ENCODE peak calls at places on chromosome 14, in six cellular contexts. One of them, this sample, is unnamed.

GRCh38 chr14:83255727-83256090 is 1722.1 kb upstream of the SEL1L start:
- DNase-seq in NCI-H524 treated with DMSO at 0.1 percent for 48 hours: no peak
- DNase-seq in stimulated activated CD4-positive, alpha-beta T cell treated with anti-CD3 and anti-CD28 coated beads, Interleukin-15, amount 100 ng/mL, for 24 hours: no peak
- DNase-seq in left lobe of liver: no peak
- DNase-seq in activated naive CD4-positive, alpha-beta T cell: no peak
- DNase-seq in mesendoderm: no peak
- DNase-seq in this sample: no peak

GRCh38 chr14:95300697-95301526 is 18.8 kb downstream of the CLMN start:
- DNase-seq in activated naive CD4-positive, alpha-beta T cell: no peak
- DNase-seq in NCI-H524 treated with DMSO at 0.1 percent for 48 hours: no peak
- DNase-seq in stimulated activated CD4-positive, alpha-beta T cell treated with anti-CD3 and anti-CD28 coated beads, Interleukin-15, amount 100 ng/mL, for 24 hours: no peak
- DNase-seq in left lobe of liver: peak
- DNase-seq in mesendoderm: no peak
- DNase-seq in this sample: no peak

GRCh38 chr14:38866461-38866860 is 236.6 kb downstream of the SEC23A start:
- DNase-seq in mesendoderm: no peak
- DNase-seq in activated naive CD4-positive, alpha-beta T cell: no peak
- DNase-seq in NCI-H524 treated with DMSO at 0.1 percent for 48 hours: no peak
- DNase-seq in stimulated activated CD4-positive, alpha-beta T cell treated with anti-CD3 and anti-CD28 coated beads, Interleukin-15, amount 100 ng/mL, for 24 hours: no peak
- DNase-seq in left lobe of liver: no peak
- DNase-seq in this sample: no peak

GRCh38 chr14:77153802-77154201 is 12.2 kb upstream of the ZDHHC22 start:
- DNase-seq in activated naive CD4-positive, alpha-beta T cell: no peak
- DNase-seq in stimulated activated CD4-positive, alpha-beta T cell treated with anti-CD3 and anti-CD28 coated beads, Interleukin-15, amount 100 ng/mL, for 24 hours: no peak
- DNase-seq in left lobe of liver: no peak
- DNase-seq in mesendoderm: no peak
- DNase-seq in NCI-H524 treated with DMSO at 0.1 percent for 48 hours: no peak
- DNase-seq in this sample: no peak

GRCh38 chr14:52153939-52154338 is 85.1 kb upstream of the NID2 start:
- DNase-seq in stimulated activated CD4-positive, alpha-beta T cell treated with anti-CD3 and anti-CD28 coated beads, Interleukin-15, amount 100 ng/mL, for 24 hours: no peak
- DNase-seq in activated naive CD4-positive, alpha-beta T cell: no peak
- DNase-seq in left lobe of liver: no peak
- DNase-seq in mesendoderm: no peak
- DNase-seq in NCI-H524 treated with DMSO at 0.1 percent for 48 hours: no peak
- DNase-seq in this sample: no peak

GRCh38 chr14:75247286-75247922 is 31.2 kb upstream of the FOS start:
- DNase-seq in activated naive CD4-positive, alpha-beta T cell: no peak
- DNase-seq in mesendoderm: no peak
- DNase-seq in stimulated activated CD4-positive, alpha-beta T cell treated with anti-CD3 and anti-CD28 coated beads, Interleukin-15, amount 100 ng/mL, for 24 hours: peak
- DNase-seq in NCI-H524 treated with DMSO at 0.1 percent for 48 hours: no peak
- DNase-seq in left lobe of liver: no peak
- DNase-seq in this sample: no peak

GRCh38 chr14:68994056-68994455 is 15.0 kb upstream of the ACTN1 start:
- DNase-seq in left lobe of liver: no peak
- DNase-seq in mesendoderm: no peak
- DNase-seq in activated naive CD4-positive, alpha-beta T cell: no peak
- DNase-seq in NCI-H524 treated with DMSO at 0.1 percent for 48 hours: no peak
- DNase-seq in stimulated activated CD4-positive, alpha-beta T cell treated with anti-CD3 and anti-CD28 coated beads, Interleukin-15, amount 100 ng/mL, for 24 hours: no peak
- DNase-seq in this sample: no peak

GRCh38 chr14:99568567-99569560 is 35.1 kb downstream of the CCDC85C start:
- DNase-seq in left lobe of liver: no peak
- DNase-seq in activated naive CD4-positive, alpha-beta T cell: no peak
- DNase-seq in stimulated activated CD4-positive, alpha-beta T cell treated with anti-CD3 and anti-CD28 coated beads, Interleukin-15, amount 100 ng/mL, for 24 hours: no peak
- DNase-seq in mesendoderm: no peak
- DNase-seq in NCI-H524 treated with DMSO at 0.1 percent for 48 hours: peak
- DNase-seq in this sample: no peak

GRCh38 chr14:101132051-101132541 is 228.6 kb upstream of the RTL1 start:
- DNase-seq in mesendoderm: no peak
- DNase-seq in left lobe of liver: peak
- DNase-seq in NCI-H524 treated with DMSO at 0.1 percent for 48 hours: no peak
- DNase-seq in activated naive CD4-positive, alpha-beta T cell: no peak
- DNase-seq in stimulated activated CD4-positive, alpha-beta T cell treated with anti-CD3 and anti-CD28 coated beads, Interleukin-15, amount 100 ng/mL, for 24 hours: no peak
- DNase-seq in this sample: peak

GRCh38 chr14:96748371-96748770 is 48.8 kb upstream of the VRK1 start:
- DNase-seq in activated naive CD4-positive, alpha-beta T cell: no peak
- DNase-seq in mesendoderm: no peak
- DNase-seq in left lobe of liver: no peak
- DNase-seq in stimulated activated CD4-positive, alpha-beta T cell treated with anti-CD3 and anti-CD28 coated beads, Interleukin-15, amount 100 ng/mL, for 24 hours: no peak
- DNase-seq in NCI-H524 treated with DMSO at 0.1 percent for 48 hours: peak
- DNase-seq in this sample: no peak

GRCh38 chr14:77931441-77931840 is 131.5 kb downstream of the ADCK1 start:
- DNase-seq in activated naive CD4-positive, alpha-beta T cell: no peak
- DNase-seq in left lobe of liver: no peak
- DNase-seq in stimulated activated CD4-positive, alpha-beta T cell treated with anti-CD3 and anti-CD28 coated beads, Interleukin-15, amount 100 ng/mL, for 24 hours: no peak
- DNase-seq in mesendoderm: no peak
- DNase-seq in NCI-H524 treated with DMSO at 0.1 percent for 48 hours: no peak
- DNase-seq in this sample: no peak

GRCh38 chr14:95346820-95347219 is 27.1 kb upstream of the CLMN start:
- DNase-seq in NCI-H524 treated with DMSO at 0.1 percent for 48 hours: no peak
- DNase-seq in mesendoderm: peak
- DNase-seq in stimulated activated CD4-positive, alpha-beta T cell treated with anti-CD3 and anti-CD28 coated beads, Interleukin-15, amount 100 ng/mL, for 24 hours: no peak
- DNase-seq in left lobe of liver: no peak
- DNase-seq in activated naive CD4-positive, alpha-beta T cell: no peak
- DNase-seq in this sample: no peak

GRCh38 chr14:76346391-76347160 is 29.4 kb upstream of the ESRRB start:
- DNase-seq in left lobe of liver: no peak
- DNase-seq in mesendoderm: no peak
- DNase-seq in activated naive CD4-positive, alpha-beta T cell: no peak
- DNase-seq in NCI-H524 treated with DMSO at 0.1 percent for 48 hours: no peak
- DNase-seq in stimulated activated CD4-positive, alpha-beta T cell treated with anti-CD3 and anti-CD28 coated beads, Interleukin-15, amount 100 ng/mL, for 24 hours: no peak
- DNase-seq in this sample: no peak

GRCh38 chr14:75310295-75311059 is 31.8 kb downstream of the FOS start:
- DNase-seq in mesendoderm: peak
- DNase-seq in stimulated activated CD4-positive, alpha-beta T cell treated with anti-CD3 and anti-CD28 coated beads, Interleukin-15, amount 100 ng/mL, for 24 hours: no peak
- DNase-seq in left lobe of liver: no peak
- DNase-seq in NCI-H524 treated with DMSO at 0.1 percent for 48 hours: no peak
- DNase-seq in activated naive CD4-positive, alpha-beta T cell: no peak
- DNase-seq in this sample: peak

GRCh38 chr14:58731465-58732330 is 93.9 kb downstream of the DACT1 start:
- DNase-seq in left lobe of liver: no peak
- DNase-seq in mesendoderm: no peak
- DNase-seq in stimulated activated CD4-positive, alpha-beta T cell treated with anti-CD3 and anti-CD28 coated beads, Interleukin-15, amount 100 ng/mL, for 24 hours: no peak
- DNase-seq in NCI-H524 treated with DMSO at 0.1 percent for 48 hours: no peak
- DNase-seq in activated naive CD4-positive, alpha-beta T cell: no peak
- DNase-seq in this sample: no peak

GRCh38 chr14:37931998-37932397 is 275.7 kb upstream of the SSTR1 start:
- DNase-seq in NCI-H524 treated with DMSO at 0.1 percent for 48 hours: no peak
- DNase-seq in mesendoderm: no peak
- DNase-seq in activated naive CD4-positive, alpha-beta T cell: no peak
- DNase-seq in stimulated activated CD4-positive, alpha-beta T cell treated with anti-CD3 and anti-CD28 coated beads, Interleukin-15, amount 100 ng/mL, for 24 hours: no peak
- DNase-seq in left lobe of liver: no peak
- DNase-seq in this sample: no peak

GRCh38 chr14:104293851-104294627 is 155.7 kb downstream of the KIF26A start:
- DNase-seq in mesendoderm: peak
- DNase-seq in stimulated activated CD4-positive, alpha-beta T cell treated with anti-CD3 and anti-CD28 coated beads, Interleukin-15, amount 100 ng/mL, for 24 hours: no peak
- DNase-seq in left lobe of liver: peak
- DNase-seq in activated naive CD4-positive, alpha-beta T cell: no peak
- DNase-seq in NCI-H524 treated with DMSO at 0.1 percent for 48 hours: no peak
- DNase-seq in this sample: peak

GRCh38 chr14:37623552-37623951 is 28.1 kb downstream of the TTC6 start:
- DNase-seq in activated naive CD4-positive, alpha-beta T cell: no peak
- DNase-seq in NCI-H524 treated with DMSO at 0.1 percent for 48 hours: no peak
- DNase-seq in left lobe of liver: peak
- DNase-seq in stimulated activated CD4-positive, alpha-beta T cell treated with anti-CD3 and anti-CD28 coated beads, Interleukin-15, amount 100 ng/mL, for 24 hours: no peak
- DNase-seq in mesendoderm: no peak
- DNase-seq in this sample: no peak

GRCh38 chr14:54772451-54772881 is 130.2 kb downstream of the GCH1 start:
- DNase-seq in left lobe of liver: no peak
- DNase-seq in mesendoderm: no peak
- DNase-seq in stimulated activated CD4-positive, alpha-beta T cell treated with anti-CD3 and anti-CD28 coated beads, Interleukin-15, amount 100 ng/mL, for 24 hours: no peak
- DNase-seq in activated naive CD4-positive, alpha-beta T cell: no peak
- DNase-seq in NCI-H524 treated with DMSO at 0.1 percent for 48 hours: no peak
- DNase-seq in this sample: no peak

GRCh38 chr14:91021115-91021514 is 39.3 kb downstream of the RPS6KA5 start:
- DNase-seq in mesendoderm: no peak
- DNase-seq in stimulated activated CD4-positive, alpha-beta T cell treated with anti-CD3 and anti-CD28 coated beads, Interleukin-15, amount 100 ng/mL, for 24 hours: no peak
- DNase-seq in activated naive CD4-positive, alpha-beta T cell: no peak
- DNase-seq in left lobe of liver: no peak
- DNase-seq in NCI-H524 treated with DMSO at 0.1 percent for 48 hours: no peak
- DNase-seq in this sample: no peak

GRCh38 chr14:65290830-65291229 is 121.7 kb upstream of the FUT8 start:
- DNase-seq in NCI-H524 treated with DMSO at 0.1 percent for 48 hours: no peak
- DNase-seq in activated naive CD4-positive, alpha-beta T cell: no peak
- DNase-seq in stimulated activated CD4-positive, alpha-beta T cell treated with anti-CD3 and anti-CD28 coated beads, Interleukin-15, amount 100 ng/mL, for 24 hours: peak
- DNase-seq in left lobe of liver: no peak
- DNase-seq in mesendoderm: no peak
- DNase-seq in this sample: no peak

GRCh38 chr14:92568621-92569479 is 55.3 kb downstream of the RIN3 start:
- DNase-seq in activated naive CD4-positive, alpha-beta T cell: no peak
- DNase-seq in mesendoderm: no peak
- DNase-seq in NCI-H524 treated with DMSO at 0.1 percent for 48 hours: no peak
- DNase-seq in stimulated activated CD4-positive, alpha-beta T cell treated with anti-CD3 and anti-CD28 coated beads, Interleukin-15, amount 100 ng/mL, for 24 hours: no peak
- DNase-seq in left lobe of liver: no peak
- DNase-seq in this sample: no peak

GRCh38 chr14:24213866-24214652 is 771 bp upstream of the CHMP4A start:
- DNase-seq in left lobe of liver: peak
- DNase-seq in NCI-H524 treated with DMSO at 0.1 percent for 48 hours: no peak
- DNase-seq in mesendoderm: peak
- DNase-seq in stimulated activated CD4-positive, alpha-beta T cell treated with anti-CD3 and anti-CD28 coated beads, Interleukin-15, amount 100 ng/mL, for 24 hours: no peak
- DNase-seq in activated naive CD4-positive, alpha-beta T cell: no peak
- DNase-seq in this sample: peak

GRCh38 chr14:68785817-68786490 is 6.9 kb downstream of the ZFP36L1 start:
- DNase-seq in NCI-H524 treated with DMSO at 0.1 percent for 48 hours: no peak
- DNase-seq in left lobe of liver: peak
- DNase-seq in activated naive CD4-positive, alpha-beta T cell: no peak
- DNase-seq in mesendoderm: peak
- DNase-seq in stimulated activated CD4-positive, alpha-beta T cell treated with anti-CD3 and anti-CD28 coated beads, Interleukin-15, amount 100 ng/mL, for 24 hours: peak
- DNase-seq in this sample: peak

GRCh38 chr14:60590907-60591510 is 58.3 kb downstream of the SIX1 start:
- DNase-seq in left lobe of liver: no peak
- DNase-seq in NCI-H524 treated with DMSO at 0.1 percent for 48 hours: no peak
- DNase-seq in mesendoderm: peak
- DNase-seq in stimulated activated CD4-positive, alpha-beta T cell treated with anti-CD3 and anti-CD28 coated beads, Interleukin-15, amount 100 ng/mL, for 24 hours: no peak
- DNase-seq in activated naive CD4-positive, alpha-beta T cell: no peak
- DNase-seq in this sample: no peak

GRCh38 chr14:90495357-90496276 is 98.8 kb downstream of the CALM1 start:
- DNase-seq in left lobe of liver: no peak
- DNase-seq in mesendoderm: peak
- DNase-seq in NCI-H524 treated with DMSO at 0.1 percent for 48 hours: no peak
- DNase-seq in activated naive CD4-positive, alpha-beta T cell: no peak
- DNase-seq in stimulated activated CD4-positive, alpha-beta T cell treated with anti-CD3 and anti-CD28 coated beads, Interleukin-15, amount 100 ng/mL, for 24 hours: peak
- DNase-seq in this sample: peak

GRCh38 chr14:100372357-100373048 is 49.4 kb downstream of the SLC25A47 start:
- DNase-seq in activated naive CD4-positive, alpha-beta T cell: no peak
- DNase-seq in NCI-H524 treated with DMSO at 0.1 percent for 48 hours: no peak
- DNase-seq in stimulated activated CD4-positive, alpha-beta T cell treated with anti-CD3 and anti-CD28 coated beads, Interleukin-15, amount 100 ng/mL, for 24 hours: no peak
- DNase-seq in left lobe of liver: no peak
- DNase-seq in mesendoderm: peak
- DNase-seq in this sample: no peak

GRCh38 chr14:100665518-100666032 is 61.1 kb upstream of the DLK1 start:
- DNase-seq in NCI-H524 treated with DMSO at 0.1 percent for 48 hours: no peak
- DNase-seq in stimulated activated CD4-positive, alpha-beta T cell treated with anti-CD3 and anti-CD28 coated beads, Interleukin-15, amount 100 ng/mL, for 24 hours: no peak
- DNase-seq in left lobe of liver: no peak
- DNase-seq in activated naive CD4-positive, alpha-beta T cell: no peak
- DNase-seq in mesendoderm: no peak
- DNase-seq in this sample: no peak

GRCh38 chr14:92247937-92248336 is 75.0 kb upstream of the SLC24A4 start:
- DNase-seq in activated naive CD4-positive, alpha-beta T cell: no peak
- DNase-seq in mesendoderm: no peak
- DNase-seq in left lobe of liver: no peak
- DNase-seq in NCI-H524 treated with DMSO at 0.1 percent for 48 hours: no peak
- DNase-seq in stimulated activated CD4-positive, alpha-beta T cell treated with anti-CD3 and anti-CD28 coated beads, Interleukin-15, amount 100 ng/mL, for 24 hours: no peak
- DNase-seq in this sample: no peak

GRCh38 chr14:104140463-104141331 is 2.3 kb downstream of the KIF26A start:
- DNase-seq in activated naive CD4-positive, alpha-beta T cell: no peak
- DNase-seq in left lobe of liver: no peak
- DNase-seq in mesendoderm: no peak
- DNase-seq in NCI-H524 treated with DMSO at 0.1 percent for 48 hours: no peak
- DNase-seq in stimulated activated CD4-positive, alpha-beta T cell treated with anti-CD3 and anti-CD28 coated beads, Interleukin-15, amount 100 ng/mL, for 24 hours: no peak
- DNase-seq in this sample: no peak

GRCh38 chr14:55221968-55222367 is 30.6 kb upstream of the DLGAP5 start:
- DNase-seq in left lobe of liver: no peak
- DNase-seq in stimulated activated CD4-positive, alpha-beta T cell treated with anti-CD3 and anti-CD28 coated beads, Interleukin-15, amount 100 ng/mL, for 24 hours: no peak
- DNase-seq in NCI-H524 treated with DMSO at 0.1 percent for 48 hours: no peak
- DNase-seq in activated naive CD4-positive, alpha-beta T cell: no peak
- DNase-seq in mesendoderm: no peak
- DNase-seq in this sample: no peak

GRCh38 chr14:55684956-55685584 is 105.1 kb downstream of the KTN1 start:
- DNase-seq in activated naive CD4-positive, alpha-beta T cell: no peak
- DNase-seq in stimulated activated CD4-positive, alpha-beta T cell treated with anti-CD3 and anti-CD28 coated beads, Interleukin-15, amount 100 ng/mL, for 24 hours: no peak
- DNase-seq in mesendoderm: no peak
- DNase-seq in left lobe of liver: no peak
- DNase-seq in NCI-H524 treated with DMSO at 0.1 percent for 48 hours: no peak
- DNase-seq in this sample: no peak

GRCh38 chr14:103519043-103519836 is 3.4 kb downstream of the CKB start:
- DNase-seq in activated naive CD4-positive, alpha-beta T cell: no peak
- DNase-seq in stimulated activated CD4-positive, alpha-beta T cell treated with anti-CD3 and anti-CD28 coated beads, Interleukin-15, amount 100 ng/mL, for 24 hours: no peak
- DNase-seq in NCI-H524 treated with DMSO at 0.1 percent for 48 hours: no peak
- DNase-seq in left lobe of liver: no peak
- DNase-seq in mesendoderm: peak
- DNase-seq in this sample: peak

This sample was measured in coronary artery.